ENCODE peak calls at places on chromosomes 1 and 21, in five cellular contexts. One of them, this sample, is unnamed.

GRCh38 chr1:10378071-10378841 is 20.6 kb upstream of the PGD start:
- DNase-seq in testis: peak; percentile 94
- DNase-seq in H54: no peak
- DNase-seq in endothelial cell of umbilical vein: peak; percentile 44
- DNase-seq in A549: peak; percentile 94
- DNase-seq in this sample: peak; percentile 21

GRCh38 chr1:168321945-168322344 is 41.3 kb downstream of the TBX19 start:
- DNase-seq in testis: no peak
- DNase-seq in endothelial cell of umbilical vein: peak; percentile 56
- DNase-seq in A549: peak; percentile 62
- DNase-seq in H54: no peak
- DNase-seq in this sample: peak; percentile 17

GRCh38 chr1:112388436-112388835 is 7.6 kb upstream of the CTTNBP2NL start:
- DNase-seq in H54: no peak
- DNase-seq in testis: no peak
- DNase-seq in A549: no peak
- DNase-seq in endothelial cell of umbilical vein: peak; percentile 98
- DNase-seq in this sample: no peak

GRCh38 chr21:31611445-31611844 is 48.0 kb upstream of the SOD1 start:
- DNase-seq in endothelial cell of umbilical vein: no peak
- DNase-seq in A549: no peak
- DNase-seq in H54: no peak
- DNase-seq in testis: no peak
- DNase-seq in this sample: no peak

GRCh38 chr1:201468501-201468843 is 516 bp downstream of the PHLDA3 start:
- DNase-seq in A549: peak; percentile 40
- DNase-seq in H54: no peak
- DNase-seq in testis: peak; percentile 43
- DNase-seq in endothelial cell of umbilical vein: peak; percentile 54
- DNase-seq in this sample: peak; percentile 37

GRCh38 chr1:7420706-7421105 is 350.4 kb upstream of the VAMP3 start:
- DNase-seq in endothelial cell of umbilical vein: no peak
- DNase-seq in H54: no peak
- DNase-seq in A549: no peak
- DNase-seq in testis: no peak
- DNase-seq in this sample: no peak

GRCh38 chr1:180609643-180610555 is 21.9 kb upstream of the XPR1 start:
- DNase-seq in H54: no peak
- DNase-seq in testis: no peak
- DNase-seq in endothelial cell of umbilical vein: no peak
- DNase-seq in A549: no peak
- DNase-seq in this sample: peak; percentile 40

GRCh38 chr1:203467550-203467921 is 8.1 kb upstream of the PRELP start:
- DNase-seq in H54: no peak
- DNase-seq in A549: no peak
- DNase-seq in testis: peak; percentile 88
- DNase-seq in endothelial cell of umbilical vein: peak; percentile 32
- DNase-seq in this sample: no peak

GRCh38 chr1:167563579-167564246 is 10.2 kb upstream of the CREG1 start:
- DNase-seq in H54: no peak
- DNase-seq in testis: no peak
- DNase-seq in A549: no peak
- DNase-seq in endothelial cell of umbilical vein: no peak
- DNase-seq in this sample: peak; percentile 37

GRCh38 chr1:29593601-29594382 is 357.5 kb downstream of the PTPRU start:
- DNase-seq in endothelial cell of umbilical vein: no peak
- DNase-seq in testis: no peak
- DNase-seq in A549: no peak
- DNase-seq in H54: no peak
- DNase-seq in this sample: no peak

GRCh38 chr1:187942986-187943385 is 1114.2 kb downstream of the PLA2G4A start:
- DNase-seq in testis: no peak
- DNase-seq in endothelial cell of umbilical vein: no peak
- DNase-seq in H54: no peak
- DNase-seq in A549: no peak
- DNase-seq in this sample: no peak

GRCh38 chr21:14545906-14546480 is at the start of gene SAMSN1:
- DNase-seq in endothelial cell of umbilical vein: peak; percentile 85
- DNase-seq in testis: peak; percentile 33
- DNase-seq in H54: no peak
- DNase-seq in A549: no peak
- DNase-seq in this sample: peak; percentile 89

GRCh38 chr1:90402893-90403849 is 313.9 kb downstream of the BARHL2 start:
- DNase-seq in endothelial cell of umbilical vein: peak; percentile 99
- DNase-seq in A549: peak; percentile 68
- DNase-seq in testis: no peak
- DNase-seq in H54: peak; percentile 29
- DNase-seq in this sample: no peak

GRCh38 chr21:38267136-38267535 is 10.3 kb downstream of the KCNJ15 start:
- DNase-seq in A549: no peak
- DNase-seq in testis: no peak
- DNase-seq in H54: no peak
- DNase-seq in endothelial cell of umbilical vein: no peak
- DNase-seq in this sample: no peak

GRCh38 chr1:24899581-24900485 is 30.2 kb downstream of the RUNX3 start:
- DNase-seq in endothelial cell of umbilical vein: no peak
- DNase-seq in A549: no peak
- DNase-seq in H54: no peak
- DNase-seq in testis: no peak
- DNase-seq in this sample: no peak

GRCh38 chr21:35976481-35976880 is 83.8 kb downstream of the SETD4 start:
- DNase-seq in A549: no peak
- DNase-seq in testis: no peak
- DNase-seq in H54: no peak
- DNase-seq in endothelial cell of umbilical vein: no peak
- DNase-seq in this sample: no peak

DNA sequence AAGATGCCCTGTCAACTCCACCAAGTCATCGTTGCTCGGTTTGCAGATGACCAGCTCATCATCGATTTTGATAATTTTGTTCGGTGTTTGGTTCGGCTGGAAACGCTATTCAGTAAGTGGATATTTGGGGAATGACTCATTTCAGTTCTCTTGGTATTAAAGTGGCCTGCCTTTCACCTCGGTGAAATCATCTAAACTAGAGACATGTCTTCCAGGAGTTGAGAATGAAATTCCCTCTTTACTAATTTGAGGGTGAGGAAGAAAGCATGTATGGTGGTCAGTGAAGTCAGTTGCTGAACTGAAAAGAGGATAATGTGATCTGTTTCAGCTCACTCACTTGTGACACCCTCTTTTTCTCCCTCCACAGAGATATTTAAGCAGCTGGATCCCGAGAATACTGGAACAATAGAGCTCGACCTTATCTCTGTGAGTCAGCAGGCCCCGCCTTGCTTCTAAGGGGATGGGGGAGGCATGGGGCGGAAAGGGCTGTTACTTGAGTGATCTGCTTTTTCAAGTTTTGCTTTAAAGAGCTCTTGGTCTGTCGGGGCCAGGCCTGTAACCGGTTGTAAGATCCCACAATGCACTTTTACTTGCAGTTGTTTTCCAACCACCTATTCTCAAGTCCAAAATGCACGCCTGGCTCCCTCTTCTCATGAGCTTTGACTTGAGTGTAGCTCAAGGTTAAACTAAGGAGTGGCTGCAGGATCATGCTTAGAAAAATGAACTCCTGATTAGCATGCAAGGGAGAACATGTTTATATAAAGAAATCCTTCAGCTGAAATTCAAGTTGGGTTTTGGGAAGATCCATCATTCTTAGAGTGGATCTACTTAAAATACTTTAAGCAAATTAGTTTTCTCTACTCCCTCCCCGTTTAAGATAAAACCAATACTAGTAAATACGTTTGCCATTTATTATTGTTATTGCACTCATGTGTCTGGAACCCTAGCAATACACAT is 59.8 kb downstream of the CAPN2 start:
- DNase-seq in A549: peak; percentile 75
- DNase-seq in testis: peak; percentile 85
- DNase-seq in endothelial cell of umbilical vein: peak; percentile 95
- DNase-seq in H54: peak; percentile 49
- DNase-seq in this sample: peak; percentile 92
- TF ChIP-seq POLR2A in A549: no peak
- TF ChIP-seq POLR2A in testis: no peak
- TF ChIP-seq POLR2A in endothelial cell of umbilical vein: no peak
- TF ChIP-seq POLR2A in H54: no peak
- TF ChIP-seq POLR2A in this sample: peak; percentile 69

GRCh38 chr1:32215629-32216505 is 6.3 kb downstream of the TMEM234 start:
- DNase-seq in H54: peak; percentile 58
- DNase-seq in endothelial cell of umbilical vein: peak; percentile 60
- DNase-seq in A549: peak; percentile 61
- DNase-seq in testis: peak; percentile 82
- DNase-seq in this sample: peak; percentile 62
- TF ChIP-seq POLR2A in H54: no peak
- TF ChIP-seq POLR2A in endothelial cell of umbilical vein: no peak
- TF ChIP-seq POLR2A in A549: no peak
- TF ChIP-seq POLR2A in testis: no peak
- TF ChIP-seq POLR2A in this sample: no peak

DNA sequence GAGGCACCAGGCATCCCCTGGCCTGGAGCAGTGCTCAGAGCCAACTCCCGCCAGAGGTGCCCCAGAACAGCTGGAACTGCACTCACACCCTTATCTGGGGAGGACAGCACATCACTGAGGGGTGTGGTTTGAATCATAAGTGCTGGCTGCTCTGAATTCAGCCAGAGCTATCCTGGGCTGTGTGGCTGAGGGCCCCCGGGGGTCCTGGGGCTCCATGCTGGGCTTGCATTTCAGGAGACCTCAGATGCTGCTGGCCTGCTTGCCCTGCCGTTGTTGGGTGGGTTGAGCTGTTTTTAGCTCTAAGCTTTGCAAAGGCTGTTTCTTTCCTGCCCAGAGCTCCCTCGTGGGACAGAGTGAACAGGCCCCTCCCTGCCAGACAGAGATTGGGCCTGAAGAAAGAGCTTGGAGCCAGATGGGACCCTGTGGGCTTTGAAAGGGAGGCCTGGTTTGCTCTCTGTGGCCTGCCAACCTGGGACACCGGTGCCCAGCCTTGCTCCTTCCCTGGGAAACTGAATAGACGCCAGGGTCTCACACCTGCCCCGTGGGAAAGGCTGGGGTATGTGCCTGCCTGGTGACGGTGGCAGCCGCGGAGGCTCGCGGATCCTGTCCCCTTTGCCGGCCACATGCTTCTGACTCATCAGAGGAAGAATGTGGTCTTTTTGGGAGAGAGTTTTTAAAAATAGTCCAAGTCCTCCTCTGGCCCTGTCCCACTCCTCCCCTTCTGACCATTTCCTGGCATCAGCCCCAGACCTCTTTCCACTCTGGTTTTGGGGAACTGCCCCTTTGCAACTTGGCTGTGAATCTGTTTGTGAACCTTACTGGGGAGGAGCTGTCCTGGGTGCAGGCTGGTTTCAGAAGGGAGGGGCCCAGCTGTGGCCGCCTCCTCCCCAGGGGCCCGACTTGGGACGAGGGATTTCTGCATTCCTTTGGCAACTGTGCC is 30.0 kb downstream of the ARHGEF10L start:
- DNase-seq in H54: peak; percentile 60
- DNase-seq in endothelial cell of umbilical vein: no peak
- DNase-seq in A549: no peak
- DNase-seq in testis: peak; percentile 81
- DNase-seq in this sample: peak; percentile 82
- TF ChIP-seq POLR2A in H54: no peak
- TF ChIP-seq POLR2A in endothelial cell of umbilical vein: no peak
- TF ChIP-seq POLR2A in A549: no peak
- TF ChIP-seq POLR2A in testis: no peak
- TF ChIP-seq POLR2A in this sample: no peak

GRCh38 chr1:164557270-164557669 is 1.7 kb upstream of the PBX1 start:
- DNase-seq in endothelial cell of umbilical vein: peak; percentile 14
- DNase-seq in A549: no peak
- DNase-seq in H54: no peak
- DNase-seq in testis: no peak
- DNase-seq in this sample: no peak

GRCh38 chr1:164560076-164560475 is 1.1 kb downstream of the PBX1 start:
- DNase-seq in endothelial cell of umbilical vein: peak; percentile 53
- DNase-seq in H54: no peak
- DNase-seq in testis: no peak
- DNase-seq in A549: no peak
- DNase-seq in this sample: peak; percentile 55

GRCh38 chr1:164559342-164560070 is 522 bp downstream of the PBX1 start:
- DNase-seq in endothelial cell of umbilical vein: peak; percentile 44
- DNase-seq in A549: peak; percentile 52
- DNase-seq in testis: peak; percentile 36
- DNase-seq in H54: no peak
- DNase-seq in this sample: peak; percentile 28

GRCh38 chr1:164560504-164560903 is 1.5 kb downstream of the PBX1 start:
- DNase-seq in endothelial cell of umbilical vein: no peak
- DNase-seq in H54: no peak
- DNase-seq in testis: no peak
- DNase-seq in A549: no peak
- DNase-seq in this sample: peak; percentile 34

GRCh38 chr1:164558461-164559341 is at the start of gene PBX1:
- DNase-seq in endothelial cell of umbilical vein: peak; percentile 99
- DNase-seq in testis: peak; percentile 99
- DNase-seq in H54: peak; percentile 77
- DNase-seq in A549: peak; percentile 97
- DNase-seq in this sample: peak; percentile 91
- TF ChIP-seq POLR2A in endothelial cell of umbilical vein: peak; percentile 65
- TF ChIP-seq POLR2A in testis: peak; percentile 47
- TF ChIP-seq POLR2A in H54: peak; percentile 69
- TF ChIP-seq POLR2A in A549: peak; percentile 64
- TF ChIP-seq POLR2A in this sample: peak; percentile 39

GRCh38 chr1:229980009-229980408 is 87.0 kb upstream of the GALNT2 start:
- DNase-seq in A549: peak; percentile 63
- DNase-seq in endothelial cell of umbilical vein: no peak
- DNase-seq in H54: no peak
- DNase-seq in testis: no peak
- DNase-seq in this sample: no peak
- TF ChIP-seq POLR2A in A549: no peak
- TF ChIP-seq POLR2A in endothelial cell of umbilical vein: no peak
- TF ChIP-seq POLR2A in H54: no peak
- TF ChIP-seq POLR2A in testis: no peak
- TF ChIP-seq POLR2A in this sample: no peak

DNA sequence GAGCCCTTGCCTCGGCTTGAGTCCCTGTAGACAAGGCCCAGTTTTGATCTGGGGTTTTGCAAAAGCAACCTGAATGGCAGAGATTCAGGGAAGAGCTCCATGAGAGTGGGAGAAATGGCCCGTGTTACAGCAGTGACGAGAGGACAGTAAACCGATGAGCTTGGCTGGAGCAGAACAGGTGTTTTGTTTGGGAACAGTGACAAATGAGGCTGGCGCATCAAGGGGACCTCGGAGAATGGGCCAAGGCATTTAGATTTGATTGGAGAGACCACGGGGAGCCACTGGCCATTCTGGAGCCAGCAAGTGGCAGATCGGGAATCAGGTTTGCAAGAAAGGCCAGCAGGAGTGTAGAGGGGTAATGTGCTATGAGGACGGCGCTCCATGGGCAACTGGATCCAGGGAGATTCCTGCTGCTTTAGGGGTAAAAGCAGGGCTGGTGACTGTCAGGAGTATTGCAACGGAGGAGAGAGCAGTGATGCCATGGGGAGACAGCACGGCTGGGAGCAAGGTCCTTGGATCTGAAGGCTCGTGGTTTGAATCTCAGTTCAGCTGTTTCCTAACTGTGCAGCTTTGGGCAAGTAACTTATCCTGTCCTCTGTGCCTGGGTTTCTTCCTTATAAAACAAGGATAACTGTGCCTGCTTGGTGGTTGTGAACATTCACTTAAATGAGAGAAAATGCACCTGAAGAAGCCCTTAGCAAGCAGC is 9.9 kb upstream of the KLHDC7A start:
- DNase-seq in A549: no peak
- DNase-seq in H54: no peak
- DNase-seq in testis: no peak
- DNase-seq in endothelial cell of umbilical vein: no peak
- DNase-seq in this sample: no peak
- TF ChIP-seq POLR2A in A549: no peak
- TF ChIP-seq POLR2A in H54: no peak
- TF ChIP-seq POLR2A in testis: no peak
- TF ChIP-seq POLR2A in endothelial cell of umbilical vein: no peak
- TF ChIP-seq POLR2A in this sample: no peak

GRCh38 chr1:4177425-4178150 is 277.5 kb upstream of the C1orf174 start:
- DNase-seq in testis: no peak
- DNase-seq in endothelial cell of umbilical vein: no peak
- DNase-seq in A549: no peak
- DNase-seq in H54: no peak
- DNase-seq in this sample: no peak
- TF ChIP-seq POLR2A in testis: no peak
- TF ChIP-seq POLR2A in endothelial cell of umbilical vein: no peak
- TF ChIP-seq POLR2A in A549: no peak
- TF ChIP-seq POLR2A in H54: no peak
- TF ChIP-seq POLR2A in this sample: no peak